ENCODE peak calls at places on chromosomes 4 and X, in eight cellular contexts. E is upper lobe of left lung, X is left ventricle myocardium inferior, C is upper lobe of right lung, B is right atrium auricular region, V is ovary, Q is OCI-LY7, Z is transverse colon. J is an unnamed sample.

GRCh38 chr4:26083987-26084386 is 170.0 kb downstream of the SMIM20 start:
- DNase-seq in V (no peak), Z (no peak), E (no peak), Q (no peak), C (no peak), B (no peak), X (no peak), J (peak; percentile 32)

GRCh38 chr4:37546586-37546985 is 139.6 kb downstream of the RELL1 start:
- DNase-seq in E (peak; percentile 50), C (no peak), Z (no peak), B (no peak), Q (no peak), V (no peak), X (no peak), J (no peak)

GRCh38 chrX:47293106-47293505 is 60.3 kb downstream of the USP11 start:
- DNase-seq in Z (no peak), E (no peak), B (no peak), Q (no peak), X (no peak), V (no peak), C (no peak), J (no peak)

GRCh38 chr4:76950846-76951321 is 1.3 kb downstream of the SEPTIN11 start:
- DNase-seq in C (no peak), B (no peak), E (no peak), X (no peak), Q (peak; percentile 7), V (peak; percentile 24), Z (peak; percentile 18), J (peak; percentile 59)

GRCh38 chr4:123587983-123588494 is 191.4 kb downstream of the SPRY1 start:
- DNase-seq in V (no peak), E (no peak), C (no peak), Z (peak; percentile 76), X (no peak), B (no peak), Q (no peak), J (peak; percentile 68)

GRCh38 chr4:185573651-185574199 is 38.4 kb upstream of the PDLIM3 start:
- DNase-seq in B (no peak), Q (no peak), Z (no peak), X (no peak), C (no peak), V (no peak), E (peak; percentile 36), J (peak; percentile 82)

GRCh38 chr4:74418063-74418670 is 26.8 kb upstream of the AREG start:
- DNase-seq in B (no peak), Q (no peak), X (no peak), C (no peak), V (no peak), E (no peak), Z (no peak), J (peak; percentile 89)

GRCh38 chr4:144709793-144710525 is 64.0 kb downstream of the HHIP start:
- DNase-seq in Q (no peak), V (no peak), E (no peak), B (no peak), Z (peak; percentile 23), X (no peak), C (no peak), J (peak; percentile 59)

GRCh38 chr4:152700151-152700550 is 20.4 kb upstream of the TMEM154 start:
- DNase-seq in Q (no peak), E (no peak), V (no peak), Z (no peak), C (no peak), B (no peak), X (no peak), J (no peak)

GRCh38 chrX:153924149-153924861 is 1.8 kb downstream of the ARHGAP4 start:
- DNase-seq in X (no peak), B (no peak), V (no peak), E (no peak), C (no peak), Z (peak; percentile 45), Q (peak; percentile 76), J (peak; percentile 37)

GRCh38 chr4:164373021-164373420 is 380.9 kb upstream of the SMIM31 start:
- DNase-seq in V (no peak), C (no peak), X (no peak), Z (no peak), B (no peak), E (no peak), Q (no peak), J (no peak)

GRCh38 chr4:90982787-90983186 is 855.6 kb downstream of the CCSER1 start:
- DNase-seq in X (no peak), E (no peak), Z (no peak), V (no peak), B (no peak), Q (no peak), C (no peak), J (no peak)

GRCh38 chr4:113996599-113997177 is 17.2 kb upstream of the ARSJ start:
- DNase-seq in Q (no peak), C (no peak), X (no peak), V (no peak), Z (no peak), B (no peak), E (no peak), J (peak; percentile 68)

GRCh38 chrX:153793291-153793690 is 884 bp downstream of the IDH3G start:
- DNase-seq in E (no peak), B (no peak), V (no peak), C (no peak), Z (no peak), Q (no peak), X (no peak), J (peak; percentile 6)

GRCh38 chr4:165383757-165384156 is 4.9 kb downstream of the CPE start:
- DNase-seq in B (no peak), Z (no peak), X (no peak), V (no peak), C (no peak), E (no peak), Q (no peak), J (no peak)

GRCh38 chr4:1126506-1126905 is 13.1 kb upstream of the RNF212 start:
- DNase-seq in X (no peak), V (no peak), Z (no peak), B (no peak), C (no peak), Q (no peak), E (no peak), J (peak; percentile 18)

GRCh38 chrX:150329888-150330287 is 33.2 kb upstream of the MAMLD1 start:
- DNase-seq in B (no peak), Z (no peak), V (no peak), X (no peak), C (no peak), E (no peak), Q (no peak), J (no peak)

GRCh38 chrX:69323786-69324720 is 158.8 kb upstream of the PJA1 start:
- DNase-seq in C (no peak), E (no peak), X (no peak), Z (no peak), B (no peak), V (no peak), Q (no peak), J (no peak)

GRCh38 chr4:143512978-143513313 is 556 bp upstream of the SMARCA5 start:
- DNase-seq in Q (no peak), Z (no peak), C (no peak), X (no peak), V (no peak), B (no peak), E (no peak), J (no peak)

GRCh38 chrX:11540532-11541377 is 125.0 kb downstream of the ARHGAP6 start:
- DNase-seq in E (no peak), X (peak; percentile 25), V (no peak), Z (no peak), C (no peak), B (no peak), Q (no peak), J (no peak)

GRCh38 chrX:41921492-41922124 is 1.7 kb downstream of the CASK start:
- DNase-seq in V (no peak), B (no peak), C (no peak), Z (no peak), Q (peak; percentile 17), X (no peak), E (no peak), J (peak; percentile 64)

GRCh38 chrX:155070038-155070437 is 898 bp downstream of the CMC4 start:
- DNase-seq in E (no peak), Z (no peak), B (no peak), V (no peak), C (no peak), Q (peak; percentile 8), X (no peak), J (no peak)

GRCh38 chrX:47191331-47191730 is 2.3 kb upstream of the UBA1 start:
- DNase-seq in X (no peak), Q (peak; percentile 89), C (no peak), V (no peak), E (no peak), B (no peak), Z (peak; percentile 51), J (no peak)

GRCh38 chr4:36111180-36111579 is 133.1 kb downstream of the ARAP2 start:
- DNase-seq in V (no peak), X (no peak), C (no peak), Q (no peak), Z (no peak), B (no peak), E (no peak), J (peak; percentile 18)

GRCh38 chrX:20663287-20663686 is 396.6 kb upstream of the RPS6KA3 start:
- DNase-seq in Z (no peak), C (no peak), X (no peak), E (no peak), V (no peak), Q (no peak), B (no peak), J (no peak)

GRCh38 chr4:7842384-7843279 is 97.0 kb downstream of the AFAP1 start:
- DNase-seq in V (peak; percentile 71), X (no peak), Z (peak; percentile 33), Q (no peak), C (no peak), E (peak; percentile 52), B (peak; percentile 88), J (peak; percentile 99)

GRCh38 chrX:48541140-48541814 is 1.8 kb downstream of the TBC1D25 start:
- DNase-seq in V (no peak), C (no peak), Z (no peak), B (no peak), E (no peak), X (no peak), Q (no peak), J (no peak)

GRCh38 chrX:15838017-15838416 is 16.6 kb downstream of the AP1S2 start:
- DNase-seq in Q (peak; percentile 28), V (no peak), Z (no peak), B (no peak), X (no peak), C (no peak), E (no peak), J (no peak)
- TF ChIP-seq CTCF in Q (peak; percentile 49), V (no peak), Z (no peak), B (no peak), X (peak; percentile 8), C (no peak), E (no peak), J (peak; percentile 34)

GRCh38 chr4:53152467-53152866 is 213.4 kb downstream of the SCFD2 start:
- DNase-seq in Z (no peak), C (no peak), X (no peak), B (no peak), E (no peak), Q (no peak), V (no peak), J (no peak)
- H3K4me3 ChIP-seq in Z (no peak overlapping the region), C (no peak overlapping the region), X (no peak overlapping the region), B (no peak overlapping the region), E (no peak overlapping the region), Q (no peak overlapping the region), V (no peak overlapping the region), J (no peak overlapping the region)

GRCh38 chr4:162560073-162560472 is 396.3 kb upstream of the FSTL5 start:
- DNase-seq in Z (no peak), V (no peak), X (no peak), B (no peak), E (no peak), Q (no peak), C (no peak), J (no peak)
- TF ChIP-seq CTCF in Z (no peak), V (no peak), X (no peak), B (no peak), E (no peak), Q (peak; percentile 24), C (no peak), J (no peak)

GRCh38 chrX:108735087-108735679 is 1.2 kb downstream of the IRS4 start:
- DNase-seq in B (no peak), Z (no peak), V (peak; percentile 21), X (no peak), Q (no peak), C (peak; percentile 30), E (peak; percentile 46), J (no peak)
- H3K4me3 ChIP-seq in B (no peak overlapping the region), Z (no peak overlapping the region), V (peak overlapping the region; percentile 45), X (peak overlapping the region; percentile 57), Q (no peak overlapping the region), C (no peak overlapping the region), E (peak overlapping the region; percentile 24), J (no peak overlapping the region)